ENCODE peak calls at places on chromosome 1, in eight cellular contexts. S, P, X, Q, H, W, D and R are unnamed samples.

GRCh38 chr1:16718908-16719533 is 21.3 kb upstream of the RNU1-4 start:
- DNase-seq in X (peak; percentile 24), D (no peak), P (no peak), S (no peak), Q (no peak), W (peak; percentile 71), H (peak; percentile 17), R (peak; percentile 35)

GRCh38 chr1:112998592-112999235 is 42.7 kb upstream of the SLC16A1 start:
- DNase-seq in D (peak; percentile 80), W (peak; percentile 54), X (peak; percentile 55), S (no peak), P (no peak), H (no peak), Q (peak; percentile 89), R (no peak)

GRCh38 chr1:18581420-18581880 is 49.2 kb upstream of the PAX7 start:
- DNase-seq in H (peak; percentile 43), P (peak; percentile 18), D (no peak), X (peak; percentile 50), W (peak; percentile 80), S (peak; percentile 65), Q (peak; percentile 36), R (peak; percentile 66)

GRCh38 chr1:113401067-113401466 is 10.8 kb downstream of the MAGI3 start:
- DNase-seq in P (no peak), X (no peak), Q (no peak), H (no peak), W (no peak), D (no peak), S (no peak), R (no peak)

GRCh38 chr1:180571832-180572636 is 13.3 kb downstream of the OVAAL start:
- DNase-seq in S (peak; percentile 23), H (no peak), Q (peak; percentile 64), W (no peak), D (no peak), P (no peak), X (no peak), R (no peak)

GRCh38 chr1:95716550-95716949 is 482.5 kb downstream of the RWDD3 start:
- DNase-seq in H (no peak), P (no peak), W (no peak), X (no peak), S (no peak), D (no peak), Q (no peak), R (no peak)

GRCh38 chr1:244237445-244237844 is 186.4 kb downstream of the ZBTB18 start:
- DNase-seq in S (no peak), H (no peak), W (no peak), D (no peak), Q (peak; percentile 47), P (no peak), X (no peak), R (no peak)

GRCh38 chr1:63822540-63822939 is 48.7 kb downstream of the ROR1 start:
- DNase-seq in D (no peak), H (no peak), P (no peak), W (no peak), X (no peak), Q (no peak), S (no peak), R (no peak)